ENCODE peak calls at places on chromosomes 13 and 19, in six cellular contexts. K, Z, D, C, G and M are unnamed samples.

GRCh38 chr13:60453490-60453889 is 56.5 kb downstream of the TDRD3 start:
- DNase-seq in Z (no peak), D (no peak), C (no peak), K (no peak), G (no peak), M (no peak)

GRCh38 chr13:93635687-93636086 is 409.1 kb downstream of the GPC6 start:
- DNase-seq in Z (no peak), D (no peak), C (no peak), G (peak), K (no peak), M (no peak)

GRCh38 chr13:32309812-32310706 is 5.1 kb downstream of the ZAR1L start:
- DNase-seq in G (no peak), D (no peak), Z (no peak), K (peak), C (no peak), M (no peak)

GRCh38 chr13:50389726-50390125 is 374.5 kb downstream of the KCNRG start:
- DNase-seq in K (no peak), C (no peak), G (no peak), D (no peak), Z (no peak), M (no peak)

GRCh38 chr13:114339779-114340534 is 25.7 kb downstream of the CHAMP1 start:
- DNase-seq in D (no peak), C (no peak), K (no peak), G (no peak), Z (peak), M (no peak)

GRCh38 chr19:1183543-1184172 is 9.6 kb upstream of the SBNO2 start:
- DNase-seq in D (peak), K (no peak), C (no peak), Z (no peak), G (no peak), M (no peak)

GRCh38 chr19:49592486-49593232 is 1.7 kb downstream of the PRR12 start:
- DNase-seq in C (peak), K (no peak), D (no peak), Z (no peak), G (no peak), M (peak)

GRCh38 chr13:60261432-60262351 is 98.0 kb upstream of the DIAPH3 start:
- DNase-seq in Z (no peak), K (no peak), G (no peak), D (no peak), C (peak), M (no peak)

GRCh38 chr19:18666304-18666703 is 17.2 kb upstream of the CRTC1 start:
- DNase-seq in D (no peak), K (no peak), G (no peak), C (no peak), Z (no peak), M (no peak)

GRCh38 chr13:21344662-21345176 is 114.4 kb downstream of the ZDHHC20 start:
- DNase-seq in G (no peak), C (no peak), D (no peak), K (no peak), Z (peak), M (no peak)

GRCh38 chr13:90787007-90787406 is 560.5 kb upstream of the MIR17HG start:
- DNase-seq in G (no peak), D (no peak), Z (no peak), K (no peak), C (no peak), M (no peak)

GRCh38 chr19:752652-753517 is 2.0 kb downstream of the MISP start:
- DNase-seq in Z (no peak), C (no peak), D (no peak), G (peak), K (peak), M (no peak)

GRCh38 chr13:44936246-44936645 is 53.0 kb downstream of the NUFIP1 start:
- DNase-seq in D (no peak), K (no peak), G (no peak), Z (no peak), C (no peak), M (no peak)

GRCh38 chr19:40510526-40511115 is 43.8 kb downstream of the SPTBN4 start:
- DNase-seq in K (no peak), C (no peak), G (no peak), Z (no peak), D (no peak), M (no peak)

GRCh38 chr13:48222358-48223015 is 10.5 kb upstream of the ITM2B start:
- DNase-seq in D (no peak), Z (no peak), G (peak), C (no peak), K (no peak), M (no peak)

DNA sequence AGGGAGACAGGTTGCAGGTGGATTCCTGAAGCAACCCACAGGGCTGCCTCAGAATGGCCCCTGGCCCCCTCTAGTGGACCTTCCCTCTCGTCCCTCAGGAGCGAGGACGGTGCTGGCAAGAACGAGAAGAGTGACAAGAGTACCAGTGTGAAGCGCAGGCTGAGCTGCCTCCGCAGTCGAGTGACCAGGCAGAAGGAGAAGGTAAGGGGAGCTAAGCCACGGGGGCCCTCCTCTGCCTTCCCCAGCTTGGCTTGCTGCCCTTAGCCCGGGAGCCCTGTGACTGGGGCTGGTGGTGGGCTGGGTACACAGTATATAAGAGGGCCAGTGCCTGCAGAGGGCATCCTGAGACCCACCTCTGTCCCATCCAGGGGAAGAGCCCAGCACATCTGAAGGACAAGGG is 34.0 kb downstream of the ARHGEF18 start:
- DNase-seq in G (no peak), C (peak), Z (no peak), D (no peak), K (no peak), M (no peak)
- TF ChIP-seq CTCF in G (no peak), C (no peak), Z (no peak), D (no peak), K (no peak), M (no peak)

GRCh38 chr13:34941835-34942731 is at the start of gene NBEA:
- DNase-seq in K (no peak), Z (peak), D (peak), G (peak), C (peak), M (peak)

GRCh38 chr13:34941436-34941834 is 635 bp upstream of the NBEA start:
- DNase-seq in Z (no peak), D (no peak), G (no peak), K (no peak), C (no peak), M (no peak)

GRCh38 chr13:34942732-34943674 is 933 bp downstream of the NBEA start:
- DNase-seq in C (peak), G (no peak), K (no peak), D (no peak), Z (peak), M (no peak)

GRCh38 chr13:34935841-34936240 is 6.2 kb upstream of the NBEA start:
- DNase-seq in D (no peak), C (no peak), K (no peak), Z (no peak), G (no peak), M (no peak)

GRCh38 chr13:34939771-34940170 is 2.3 kb upstream of the NBEA start:
- DNase-seq in G (no peak), K (no peak), C (no peak), D (no peak), Z (no peak), M (no peak)
- TF ChIP-seq CTCF in G (no peak), K (no peak), C (no peak), D (no peak), Z (no peak), M (no peak)

DNA sequence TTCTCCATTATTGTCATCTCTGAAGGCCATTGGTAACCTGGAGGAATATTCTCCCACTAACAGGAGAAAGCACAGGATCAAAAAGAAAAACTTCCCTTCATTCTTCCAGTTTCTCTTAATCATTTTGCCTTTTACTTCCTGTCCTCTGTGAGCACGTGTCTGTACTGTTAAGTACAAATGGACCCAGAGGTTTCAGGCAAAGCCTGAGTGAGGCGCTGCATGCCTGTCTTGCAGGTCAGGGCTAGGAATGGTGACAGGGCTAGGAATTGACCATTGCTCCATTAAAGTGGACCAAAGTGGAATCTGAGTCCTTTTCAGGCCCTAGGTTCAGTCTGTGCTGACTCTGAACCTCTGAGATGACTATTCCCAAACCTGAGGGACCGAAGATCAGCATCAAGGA is 326.7 kb downstream of the SHISA2 start:
- DNase-seq in Z (no peak), D (no peak), G (no peak), K (no peak), C (peak), M (no peak)
- TF ChIP-seq CTCF in Z (no peak), D (no peak), G (no peak), K (no peak), C (no peak), M (no peak)

GRCh38 chr13:52707375-52707774 is 32.2 kb downstream of the CNMD start:
- DNase-seq in C (no peak), D (no peak), G (no peak), K (no peak), Z (no peak), M (no peak)
- TF ChIP-seq CTCF in C (no peak), D (no peak), G (no peak), K (no peak), Z (no peak), M (no peak)

GRCh38 chr19:55136399-55137102 is 12.5 kb downstream of the TNNT1 start:
- DNase-seq in K (no peak), D (no peak), Z (no peak), G (no peak), C (no peak), M (no peak)

GRCh38 chr19:55131421-55131820 is 14.0 kb upstream of the PPP1R12C start:
- DNase-seq in D (no peak), Z (no peak), G (no peak), K (no peak), C (no peak), M (no peak)

GRCh38 chr19:55133639-55134444 is 15.2 kb downstream of the TNNT1 start:
- DNase-seq in D (no peak), C (no peak), K (no peak), G (no peak), Z (no peak), M (no peak)

GRCh38 chr19:55134732-55135131 is 14.3 kb downstream of the TNNT1 start:
- DNase-seq in C (no peak), Z (no peak), G (no peak), K (no peak), D (no peak), M (no peak)

DNA sequence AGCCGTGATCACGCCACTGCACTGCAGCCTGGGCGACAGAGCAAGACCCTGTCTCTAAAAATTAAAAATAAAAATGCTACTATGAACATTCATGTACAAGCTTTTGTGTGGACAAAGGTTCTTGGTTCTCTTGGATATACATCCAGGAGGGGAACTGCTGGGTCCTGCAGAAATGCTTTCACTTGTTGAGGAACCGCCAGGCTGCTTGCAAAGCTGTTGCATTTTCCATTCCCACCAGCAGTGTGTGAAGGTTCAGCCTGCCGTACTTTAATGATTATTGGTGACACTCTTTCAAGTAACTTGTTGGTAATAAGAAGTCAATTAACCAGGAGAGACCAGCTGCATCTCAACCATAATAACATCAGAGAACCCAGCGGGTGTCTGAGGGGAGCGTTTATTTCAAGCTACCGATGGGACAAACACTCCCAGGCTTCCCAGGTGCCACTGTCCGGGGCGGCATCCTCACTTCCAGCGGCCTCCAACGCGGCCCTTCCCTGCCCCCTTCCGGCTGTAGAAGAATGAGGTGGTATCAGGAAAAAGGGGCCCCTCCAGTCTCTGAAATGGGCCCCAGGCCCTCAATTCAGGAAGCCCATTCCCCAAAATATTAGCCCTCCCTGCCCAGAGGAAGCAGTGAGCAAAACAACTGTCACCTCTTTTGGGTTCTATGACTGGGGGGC is 15.2 kb upstream of the PPP1R12C start:
- DNase-seq in C (no peak), G (no peak), K (no peak), D (no peak), Z (no peak), M (no peak)
- TF ChIP-seq CTCF in C (no peak), G (peak), K (peak), D (no peak), Z (no peak), M (no peak)

GRCh38 chr19:3852614-3853254 is 16.1 kb downstream of the ZFR2 start:
- DNase-seq in D (no peak), C (peak), G (no peak), Z (peak), K (no peak), M (no peak)
- TF ChIP-seq CTCF in D (no peak), C (no peak), G (no peak), Z (peak), K (peak), M (no peak)